ENCODE peak calls at places on chromosome 15, in four cellular contexts. U is astrocyte of the spinal cord, I is NCI-H460, B is foreskin melanocyte. O is an unnamed sample.

GRCh38 chr15:66935121-66935520 is 130.3 kb upstream of the SMAD3 start:
- DNase-seq in U (no peak), I (no peak), B (no peak), O (no peak)

GRCh38 chr15:58344164-58345070 is 87.4 kb upstream of the LIPC start:
- DNase-seq in U (no peak), B (no peak), I (no peak), O (no peak)

GRCh38 chr15:51726302-51727073 is 11.0 kb downstream of the LYSMD2 start:
- DNase-seq in I (peak; percentile 80), U (peak; percentile 73), B (peak; percentile 81), O (no peak)

GRCh38 chr15:56052389-56053045 is 59.1 kb upstream of the NEDD4 start:
- DNase-seq in B (peak; percentile 28), I (peak; percentile 40), U (peak; percentile 63), O (no peak)

GRCh38 chr15:48084759-48085420 is 35.9 kb upstream of the SLC24A5 start:
- DNase-seq in U (peak; percentile 59), I (peak; percentile 17), B (no peak), O (peak; percentile 20)

GRCh38 chr15:48330855-48331795 is at the start of gene DUT:
- DNase-seq in B (peak; percentile 78), I (peak; percentile 75), U (peak; percentile 88), O (peak; percentile 92)

GRCh38 chr15:51202783-51203182 is 108.1 kb upstream of the TNFAIP8L3 start:
- DNase-seq in U (no peak), B (no peak), I (no peak), O (no peak)

GRCh38 chr15:64017591-64018163 is 28.6 kb downstream of the DAPK2 start:
- DNase-seq in I (no peak), U (peak; percentile 20), B (no peak), O (no peak)

GRCh38 chr15:25170113-25170731 is 215.4 kb downstream of the SNRPN start:
- DNase-seq in I (no peak), B (no peak), U (no peak), O (no peak)

GRCh38 chr15:92097473-92098178 is 244.1 kb downstream of the SLCO3A1 start:
- DNase-seq in I (peak; percentile 45), B (peak; percentile 35), U (peak; percentile 47), O (peak; percentile 48)

GRCh38 chr15:58988011-58988785 is 735 bp downstream of the RNF111 start:
- DNase-seq in U (peak; percentile 30), B (peak; percentile 21), I (peak; percentile 5), O (peak; percentile 80)

GRCh38 chr15:75061272-75061671 is 37.9 kb downstream of the PPCDC start:
- DNase-seq in U (peak; percentile 72), I (no peak), B (no peak), O (no peak)

GRCh38 chr15:88727439-88727838 is 75.8 kb upstream of the ACAN start:
- DNase-seq in I (no peak), U (no peak), B (no peak), O (no peak)

GRCh38 chr15:54029076-54029475 is 50.8 kb downstream of the UNC13C start:
- DNase-seq in B (peak; percentile 38), I (no peak), U (no peak), O (no peak)

GRCh38 chr15:92273286-92273685 is 120.4 kb upstream of the ST8SIA2 start:
- DNase-seq in I (no peak), B (no peak), U (no peak), O (no peak)

GRCh38 chr15:96462768-96463167 is 132.3 kb downstream of the NR2F2 start:
- DNase-seq in B (no peak), I (no peak), U (no peak), O (no peak)

GRCh38 chr15:56667517-56667916 is 65.8 kb downstream of the ZNF280D start:
- DNase-seq in B (no peak), I (no peak), U (no peak), O (no peak)

GRCh38 chr15:74845208-74845568 is 2.2 kb upstream of the ULK3 start:
- DNase-seq in U (no peak), B (no peak), I (no peak), O (no peak)

GRCh38 chr15:81547517-81548132 is 173.6 kb upstream of the TMC3 start:
- DNase-seq in B (no peak), U (no peak), I (no peak), O (no peak)

GRCh38 chr15:19973718-19974117 is 567.9 kb downstream of the GOLGA6L6 start:
- DNase-seq in I (no peak), B (no peak), U (no peak), O (peak; percentile 71)

GRCh38 chr15:101048191-101049011 is 129.2 kb downstream of the LRRK1 start:
- DNase-seq in I (no peak), U (no peak), B (no peak), O (peak; percentile 10)

O was measured in testis.